ENCODE peak calls at places on chromosomes 13 and 19, in four cellular contexts. T is SW480; N is GM12891; U is stimulated activated CD4-positive, alpha-beta T cell treated with anti-CD3 and anti-CD28 coated beads, Interleukin-2, amount 100 ng/mL, for 48 hours. L is an unnamed sample.

GRCh38 chr13:80586356-80586755 is 245.4 kb upstream of the SPRY2 start:
- DNase-seq in T (no peak), N (no peak), U (no peak), L (no peak)

GRCh38 chr19:53870485-53870844 is 2.8 kb downstream of the MYADM start:
- DNase-seq in U (no peak), T (no peak), N (peak), L (no peak)

GRCh38 chr13:113945857-113946408 is 27.9 kb downstream of the C13orf46 start:
- DNase-seq in N (no peak), U (no peak), T (no peak), L (no peak)

GRCh38 chr19:29260477-29261317 is 47.7 kb upstream of the UQCRFS1 start:
- DNase-seq in N (no peak), T (peak), U (peak), L (no peak)

GRCh38 chr19:16671652-16672274 is 10.8 kb downstream of the TMEM38A start:
- DNase-seq in N (no peak), U (no peak), T (no peak), L (no peak)

GRCh38 chr13:61685683-61686013 is 270.0 kb upstream of the PCDH20 start:
- DNase-seq in T (no peak), U (no peak), N (no peak), L (no peak)

GRCh38 chr13:79675931-79676658 is 195.1 kb downstream of the NDFIP2 start:
- DNase-seq in N (no peak), U (no peak), T (no peak), L (no peak)

GRCh38 chr13:61954092-61954491 is 538.4 kb upstream of the PCDH20 start:
- DNase-seq in T (peak), U (no peak), N (no peak), L (no peak)

GRCh38 chr19:15316498-15316897 is 15.8 kb downstream of the BRD4 start:
- DNase-seq in T (no peak), U (no peak), N (no peak), L (no peak)

GRCh38 chr19:58474997-58475713 is 997 bp upstream of the ZNF446 start:
- DNase-seq in T (no peak), U (no peak), N (peak), L (no peak)

GRCh38 chr19:17830567-17831418 is 9.5 kb upstream of the INSL3 start:
- DNase-seq in U (peak), N (peak), T (peak), L (peak)

GRCh38 chr13:31722684-31723083 is 16.6 kb upstream of the RXFP2 start:
- DNase-seq in N (no peak), T (no peak), U (no peak), L (no peak)

GRCh38 chr13:45846681-45847080 is 4.9 kb downstream of the SIAH3 start:
- DNase-seq in U (no peak), T (no peak), N (no peak), L (no peak)

L was measured in effector memory CD4-positive, alpha-beta T cell.